ENCODE peak calls at places on chromosomes 1 and 21, in eight cellular contexts. F, S, L, E, K, U, X and Z are unnamed samples. For H3K36me3, the result is how much of the 10 kb centered on the place peaks cover.

GRCh38 chr1:162193815-162194214 is 124.3 kb downstream of the NOS1AP start:
- DNase-seq in F (no peak), S (no peak), L (no peak), E (no peak), K (no peak), U (no peak), X (no peak), Z (no peak)

GRCh38 chr1:245260116-245260882 is 105.5 kb downstream of the KIF26B start:
- DNase-seq in F (no peak), S (no peak), L (no peak), E (peak), K (peak), U (no peak), X (peak), Z (no peak)

GRCh38 chr21:37478821-37479220 is 112.2 kb downstream of the DYRK1A start:
- DNase-seq in F (no peak), S (no peak), L (no peak), E (no peak), K (no peak), U (no peak), X (no peak), Z (no peak)

GRCh38 chr1:35876988-35877387 is 6.0 kb upstream of the AGO1 start:
- DNase-seq in F (no peak), S (no peak), L (peak), E (peak), K (no peak), U (no peak), X (no peak), Z (no peak)

GRCh38 chr1:39130297-39130696 is 74.2 kb upstream of the MACF1 start:
- DNase-seq in F (no peak), S (no peak), L (no peak), E (peak), K (no peak), U (no peak), X (peak), Z (peak)

GRCh38 chr21:17463441-17463840 is 49.4 kb upstream of the CXADR start:
- DNase-seq in F (peak), S (no peak), L (no peak), E (peak), K (no peak), U (no peak), X (peak), Z (peak)

GRCh38 chr1:36653850-36654249 is 171.1 kb upstream of the CSF3R start:
- DNase-seq in F (peak), S (no peak), L (no peak), E (no peak), K (no peak), U (no peak), X (peak), Z (peak)

GRCh38 chr1:33624991-33625870 is 152.8 kb downstream of the ZSCAN20 start:
- DNase-seq in F (no peak), S (no peak), L (no peak), E (no peak), K (peak), U (no peak), X (no peak), Z (no peak)

GRCh38 chr1:88061106-88061829 is 622.8 kb upstream of the PKN2 start:
- DNase-seq in F (peak), S (peak), L (peak), E (peak), K (no peak), U (no peak), X (peak), Z (peak)

GRCh38 chr1:158180741-158181576 is at the start of gene CD1D:
- DNase-seq in F (peak), S (peak), L (peak), E (peak), K (no peak), U (no peak), X (peak), Z (peak)

GRCh38 chr1:2408859-2409276 is 3.5 kb downstream of the PEX10 start:
- DNase-seq in F (peak), S (no peak), L (no peak), E (no peak), K (no peak), U (no peak), X (no peak), Z (no peak)
- H3K36me3 ChIP-seq in F (under half), S (half or more), L (under half), E (half or more), K (under half), U (under half), X (under half), Z (under half)

DNA sequence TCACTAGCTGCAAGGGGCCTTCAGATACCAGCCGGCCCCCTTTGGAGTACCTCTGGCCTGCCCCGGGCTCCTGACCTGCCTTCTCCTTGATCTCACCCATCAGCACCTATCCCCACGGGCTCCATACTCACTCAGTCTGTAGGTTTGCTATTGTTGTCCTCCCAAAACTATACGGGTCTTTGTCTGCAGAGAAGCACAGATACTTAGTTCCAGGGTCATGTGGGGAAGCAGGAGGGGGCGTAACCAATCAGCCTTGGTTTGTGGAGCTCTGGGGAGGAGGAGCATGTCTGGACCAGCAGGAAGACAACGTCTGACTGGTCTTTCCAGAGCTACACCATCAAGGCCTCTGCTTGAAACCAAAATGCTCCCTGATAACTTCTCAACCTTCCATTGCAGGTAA is 15.2 kb downstream of the TMEM63A start:
- DNase-seq in F (no peak), S (no peak), L (no peak), E (no peak), K (no peak), U (no peak), X (no peak), Z (no peak)
- H3K36me3 ChIP-seq in F (half or more), S (half or more), L (half or more), E (half or more), K (half or more), U (half or more), X (under half), Z (under half)

GRCh38 chr1:150829751-150830150 is 21.7 kb upstream of the CTSK start:
- DNase-seq in F (no peak), S (no peak), L (no peak), E (no peak), K (no peak), U (no peak), X (no peak), Z (no peak)

GRCh38 chr1:150836129-150836773 is 28.2 kb upstream of the CTSK start:
- DNase-seq in F (no peak), S (no peak), L (no peak), E (no peak), K (no peak), U (no peak), X (peak), Z (no peak)

DNA sequence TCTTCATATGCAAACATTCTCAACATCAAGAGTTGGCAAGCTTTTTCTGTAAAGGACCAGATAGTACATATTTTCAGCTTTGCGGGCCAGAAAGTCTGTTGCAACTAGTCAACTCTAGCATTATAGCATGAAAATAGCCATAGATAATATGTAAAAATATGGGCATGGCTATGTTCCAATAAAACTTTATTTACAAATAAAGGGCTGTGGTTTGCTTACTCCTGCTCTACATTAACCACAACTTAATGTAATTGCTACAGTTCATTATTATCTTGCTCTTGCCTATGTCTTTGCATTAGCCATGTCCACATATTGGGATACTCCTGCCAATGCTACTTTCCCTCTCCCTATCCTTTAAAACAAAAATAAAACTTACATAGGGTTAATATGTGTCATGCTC is 24.5 kb upstream of the CTSK start:
- DNase-seq in F (no peak), S (no peak), L (no peak), E (no peak), K (no peak), U (no peak), X (no peak), Z (no peak)
- H3K36me3 ChIP-seq in F (half or more), S (half or more), L (half or more), E (half or more), K (half or more), U (half or more), X (under half), Z (half or more)

GRCh38 chr1:168697376-168697775 is 31.6 kb downstream of the DPT start:
- DNase-seq in F (no peak), S (no peak), L (no peak), E (no peak), K (no peak), U (no peak), X (peak), Z (no peak)
- H3K36me3 ChIP-seq in F (under half), S (under half), L (under half), E (under half), K (under half), U (under half), X (under half), Z (under half)

DNA sequence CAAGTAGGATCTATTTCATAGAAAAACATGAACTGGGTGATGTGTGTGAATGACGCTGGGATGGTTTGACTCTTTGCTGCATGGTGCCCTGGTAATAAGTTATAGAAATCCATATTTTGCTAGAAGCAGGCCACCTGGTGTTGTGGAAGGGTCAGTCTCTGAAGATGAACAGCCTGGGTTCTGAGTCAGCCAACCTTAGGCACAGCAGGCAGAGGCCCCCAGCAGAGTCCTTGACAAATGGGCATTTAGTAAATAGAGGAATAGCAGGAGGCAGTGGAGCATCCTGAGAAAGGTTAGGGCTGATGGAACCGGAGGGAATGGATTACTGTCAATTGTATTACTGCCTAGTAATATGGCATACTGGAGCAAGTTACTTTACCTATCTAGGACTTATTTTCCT is 20.9 kb downstream of the FGGY start:
- DNase-seq in F (no peak), S (no peak), L (no peak), E (no peak), K (no peak), U (no peak), X (peak), Z (peak)
- H3K36me3 ChIP-seq in F (under half), S (under half), L (under half), E (under half), K (under half), U (under half), X (under half), Z (under half)

DNA sequence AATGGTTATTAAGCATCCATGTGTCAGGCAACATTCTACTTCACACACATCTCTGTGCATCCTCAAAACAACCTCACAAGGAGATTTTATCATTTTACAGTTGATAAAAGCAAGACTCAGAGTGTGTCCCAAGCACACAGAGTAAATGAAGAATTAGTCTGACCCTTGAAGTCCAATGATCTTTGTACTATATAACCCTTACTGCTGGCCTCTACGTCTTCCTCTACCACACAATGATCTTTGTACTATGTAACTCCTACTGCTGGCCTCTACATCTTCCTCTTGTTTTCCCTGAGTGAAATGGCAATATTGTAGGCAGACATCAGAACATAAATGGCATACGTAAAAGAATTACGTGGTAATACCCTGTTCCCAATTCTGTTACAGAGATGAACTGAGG is 55.3 kb downstream of the AHCTF1 start:
- DNase-seq in F (no peak), S (no peak), L (no peak), E (no peak), K (no peak), U (no peak), X (no peak), Z (no peak)
- H3K36me3 ChIP-seq in F (under half), S (half or more), L (half or more), E (half or more), K (under half), U (half or more), X (under half), Z (half or more)

GRCh38 chr1:210935905-210936304 is 198.0 kb downstream of the KCNH1 start:
- DNase-seq in F (no peak), S (no peak), L (no peak), E (no peak), K (no peak), U (no peak), X (no peak), Z (no peak)
- H3K36me3 ChIP-seq in F (under half), S (under half), L (under half), E (under half), K (under half), U (under half), X (under half), Z (under half)

GRCh38 chr1:145747398-145748247 is 28.3 kb downstream of the CD160 start:
- DNase-seq in F (no peak), S (no peak), L (no peak), E (no peak), K (no peak), U (no peak), X (no peak), Z (no peak)
- H3K36me3 ChIP-seq in F (half or more), S (half or more), L (half or more), E (half or more), K (half or more), U (half or more), X (under half), Z (half or more)

GRCh38 chr21:32605469-32605868 is 6.7 kb downstream of the CFAP298 start:
- DNase-seq in F (no peak), S (no peak), L (no peak), E (no peak), K (no peak), U (no peak), X (no peak), Z (no peak)
- H3K36me3 ChIP-seq in F (half or more), S (half or more), L (half or more), E (half or more), K (half or more), U (half or more), X (under half), Z (half or more)

DNA sequence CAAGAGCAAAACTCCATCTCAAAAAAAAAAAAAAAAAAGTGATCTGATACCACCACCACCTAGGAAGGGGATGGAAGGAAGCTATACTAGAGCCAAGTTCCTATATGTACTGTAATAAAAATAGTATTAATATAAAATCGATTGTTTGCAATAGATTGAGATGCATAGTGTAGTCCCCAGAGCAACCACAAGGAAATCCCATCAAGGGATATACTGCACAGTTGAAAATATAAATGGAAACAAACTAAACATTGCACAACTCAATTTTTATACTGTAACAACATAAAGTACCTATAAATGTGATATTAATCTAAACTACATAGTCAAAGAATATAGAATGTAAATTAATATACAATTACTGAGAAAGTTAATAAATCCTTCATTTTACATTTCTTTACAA is 20.9 kb upstream of the PSMG1 start:
- DNase-seq in F (no peak), S (no peak), L (no peak), E (no peak), K (no peak), U (no peak), X (no peak), Z (no peak)
- H3K36me3 ChIP-seq in F (half or more), S (half or more), L (half or more), E (half or more), K (half or more), U (under half), X (under half), Z (half or more)